ENCODE peak calls at places on chromosomes 3 and 15, in nine cellular contexts. One of them, this sample, is unnamed.

GRCh38 chr15:76460871-76461270 is 124.3 kb downstream of the ISL2 start:
- DNase-seq in KG1: no peak
- DNase-seq in activated CD4-positive, alpha-beta T cell treated with anti-CD3 and anti-CD28 coated beads, Interleukin-2, amount 50 U/mL, for 1 hour: no peak
- DNase-seq in stromal cell of bone marrow: no peak
- DNase-seq in MV-4-11: no peak
- DNase-seq in HAP-1: no peak
- DNase-seq in NCI-H1092 treated with DMSO at 0.1 percent for 48 hours: no peak
- DNase-seq in NCI-H1417: no peak
- DNase-seq in aorta: no peak
- DNase-seq in this sample: no peak

GRCh38 chr15:69675727-69676126 is 223.1 kb downstream of the RPLP1 start:
- DNase-seq in KG1: no peak
- DNase-seq in aorta: no peak
- DNase-seq in MV-4-11: no peak
- DNase-seq in stromal cell of bone marrow: no peak
- DNase-seq in HAP-1: no peak
- DNase-seq in NCI-H1092 treated with DMSO at 0.1 percent for 48 hours: no peak
- DNase-seq in activated CD4-positive, alpha-beta T cell treated with anti-CD3 and anti-CD28 coated beads, Interleukin-2, amount 50 U/mL, for 1 hour: no peak
- DNase-seq in NCI-H1417: no peak
- DNase-seq in this sample: no peak

GRCh38 chr3:43104039-43104438 is 1.8 kb downstream of the POMGNT2 start:
- DNase-seq in KG1: no peak
- DNase-seq in HAP-1: no peak
- DNase-seq in stromal cell of bone marrow: no peak
- DNase-seq in NCI-H1092 treated with DMSO at 0.1 percent for 48 hours: no peak
- DNase-seq in aorta: no peak
- DNase-seq in NCI-H1417: no peak
- DNase-seq in activated CD4-positive, alpha-beta T cell treated with anti-CD3 and anti-CD28 coated beads, Interleukin-2, amount 50 U/mL, for 1 hour: no peak
- DNase-seq in MV-4-11: no peak
- DNase-seq in this sample: no peak

GRCh38 chr3:71581451-71581980 is 2.0 kb downstream of the FOXP1 start:
- DNase-seq in MV-4-11: no peak
- DNase-seq in HAP-1: peak; percentile 60
- DNase-seq in activated CD4-positive, alpha-beta T cell treated with anti-CD3 and anti-CD28 coated beads, Interleukin-2, amount 50 U/mL, for 1 hour: peak; percentile 29
- DNase-seq in stromal cell of bone marrow: no peak
- DNase-seq in NCI-H1092 treated with DMSO at 0.1 percent for 48 hours: no peak
- DNase-seq in aorta: peak; percentile 70
- DNase-seq in NCI-H1417: peak; percentile 38
- DNase-seq in KG1: no peak
- DNase-seq in this sample: peak; percentile 34

GRCh38 chr3:120425877-120426276 is 24.9 kb downstream of the FSTL1 start:
- DNase-seq in NCI-H1417: no peak
- DNase-seq in KG1: no peak
- DNase-seq in stromal cell of bone marrow: peak; percentile 79
- DNase-seq in MV-4-11: no peak
- DNase-seq in aorta: peak; percentile 72
- DNase-seq in HAP-1: no peak
- DNase-seq in NCI-H1092 treated with DMSO at 0.1 percent for 48 hours: no peak
- DNase-seq in activated CD4-positive, alpha-beta T cell treated with anti-CD3 and anti-CD28 coated beads, Interleukin-2, amount 50 U/mL, for 1 hour: no peak
- DNase-seq in this sample: no peak

GRCh38 chr3:39121626-39122025 is 14.1 kb downstream of the TTC21A start:
- DNase-seq in stromal cell of bone marrow: no peak
- DNase-seq in KG1: peak; percentile 16
- DNase-seq in aorta: no peak
- DNase-seq in activated CD4-positive, alpha-beta T cell treated with anti-CD3 and anti-CD28 coated beads, Interleukin-2, amount 50 U/mL, for 1 hour: no peak
- DNase-seq in HAP-1: no peak
- DNase-seq in NCI-H1092 treated with DMSO at 0.1 percent for 48 hours: no peak
- DNase-seq in MV-4-11: peak; percentile 54
- DNase-seq in NCI-H1417: no peak
- DNase-seq in this sample: no peak

GRCh38 chr3:19901337-19901736 is 32.7 kb downstream of the EFHB start:
- DNase-seq in MV-4-11: peak; percentile 5
- DNase-seq in stromal cell of bone marrow: no peak
- DNase-seq in HAP-1: no peak
- DNase-seq in NCI-H1092 treated with DMSO at 0.1 percent for 48 hours: no peak
- DNase-seq in NCI-H1417: no peak
- DNase-seq in KG1: no peak
- DNase-seq in aorta: no peak
- DNase-seq in activated CD4-positive, alpha-beta T cell treated with anti-CD3 and anti-CD28 coated beads, Interleukin-2, amount 50 U/mL, for 1 hour: no peak
- DNase-seq in this sample: no peak

GRCh38 chr3:67044295-67044694 is 46.2 kb downstream of the KBTBD8 start:
- DNase-seq in MV-4-11: no peak
- DNase-seq in NCI-H1092 treated with DMSO at 0.1 percent for 48 hours: no peak
- DNase-seq in stromal cell of bone marrow: peak; percentile 2
- DNase-seq in NCI-H1417: no peak
- DNase-seq in activated CD4-positive, alpha-beta T cell treated with anti-CD3 and anti-CD28 coated beads, Interleukin-2, amount 50 U/mL, for 1 hour: no peak
- DNase-seq in KG1: no peak
- DNase-seq in aorta: no peak
- DNase-seq in HAP-1: no peak
- DNase-seq in this sample: no peak

GRCh38 chr15:87268675-87269074 is 987.9 kb downstream of the NTRK3 start:
- DNase-seq in NCI-H1417: no peak
- DNase-seq in NCI-H1092 treated with DMSO at 0.1 percent for 48 hours: no peak
- DNase-seq in stromal cell of bone marrow: no peak
- DNase-seq in aorta: no peak
- DNase-seq in HAP-1: no peak
- DNase-seq in activated CD4-positive, alpha-beta T cell treated with anti-CD3 and anti-CD28 coated beads, Interleukin-2, amount 50 U/mL, for 1 hour: no peak
- DNase-seq in KG1: no peak
- DNase-seq in MV-4-11: no peak
- DNase-seq in this sample: no peak

GRCh38 chr3:104825116-104825515 is 541.6 kb upstream of the ALCAM start:
- DNase-seq in MV-4-11: no peak
- DNase-seq in HAP-1: no peak
- DNase-seq in stromal cell of bone marrow: no peak
- DNase-seq in NCI-H1417: peak; percentile 3
- DNase-seq in aorta: no peak
- DNase-seq in KG1: no peak
- DNase-seq in activated CD4-positive, alpha-beta T cell treated with anti-CD3 and anti-CD28 coated beads, Interleukin-2, amount 50 U/mL, for 1 hour: no peak
- DNase-seq in NCI-H1092 treated with DMSO at 0.1 percent for 48 hours: peak; percentile 45
- DNase-seq in this sample: no peak

GRCh38 chr3:18559323-18559972 is 134.3 kb upstream of the SATB1 start:
- DNase-seq in stromal cell of bone marrow: no peak
- DNase-seq in HAP-1: peak; percentile 49
- DNase-seq in aorta: no peak
- DNase-seq in MV-4-11: no peak
- DNase-seq in activated CD4-positive, alpha-beta T cell treated with anti-CD3 and anti-CD28 coated beads, Interleukin-2, amount 50 U/mL, for 1 hour: peak; percentile 16
- DNase-seq in NCI-H1417: peak; percentile 47
- DNase-seq in NCI-H1092 treated with DMSO at 0.1 percent for 48 hours: peak; percentile 24
- DNase-seq in KG1: peak; percentile 32
- DNase-seq in this sample: peak; percentile 32

GRCh38 chr3:154095832-154096421 is 25.3 kb upstream of the ARHGEF26 start:
- DNase-seq in KG1: no peak
- DNase-seq in stromal cell of bone marrow: peak; percentile 12
- DNase-seq in activated CD4-positive, alpha-beta T cell treated with anti-CD3 and anti-CD28 coated beads, Interleukin-2, amount 50 U/mL, for 1 hour: no peak
- DNase-seq in aorta: no peak
- DNase-seq in NCI-H1417: no peak
- DNase-seq in HAP-1: no peak
- DNase-seq in NCI-H1092 treated with DMSO at 0.1 percent for 48 hours: peak; percentile 9
- DNase-seq in MV-4-11: peak; percentile 4
- DNase-seq in this sample: no peak

GRCh38 chr3:70989174-70989573 is 594.4 kb downstream of the FOXP1 start:
- DNase-seq in NCI-H1092 treated with DMSO at 0.1 percent for 48 hours: no peak
- DNase-seq in activated CD4-positive, alpha-beta T cell treated with anti-CD3 and anti-CD28 coated beads, Interleukin-2, amount 50 U/mL, for 1 hour: no peak
- DNase-seq in MV-4-11: no peak
- DNase-seq in aorta: no peak
- DNase-seq in KG1: no peak
- DNase-seq in HAP-1: no peak
- DNase-seq in stromal cell of bone marrow: peak; percentile 64
- DNase-seq in NCI-H1417: no peak
- DNase-seq in this sample: no peak

GRCh38 chr3:116579843-116580242 is 129.7 kb upstream of the TUSC7 start:
- DNase-seq in HAP-1: peak; percentile 21
- DNase-seq in KG1: no peak
- DNase-seq in MV-4-11: no peak
- DNase-seq in NCI-H1092 treated with DMSO at 0.1 percent for 48 hours: no peak
- DNase-seq in NCI-H1417: no peak
- DNase-seq in activated CD4-positive, alpha-beta T cell treated with anti-CD3 and anti-CD28 coated beads, Interleukin-2, amount 50 U/mL, for 1 hour: no peak
- DNase-seq in stromal cell of bone marrow: peak; percentile 0
- DNase-seq in aorta: no peak
- DNase-seq in this sample: no peak

GRCh38 chr3:154792828-154793227 is 287.3 kb upstream of the MME start:
- DNase-seq in NCI-H1417: no peak
- DNase-seq in stromal cell of bone marrow: no peak
- DNase-seq in aorta: no peak
- DNase-seq in KG1: no peak
- DNase-seq in HAP-1: no peak
- DNase-seq in activated CD4-positive, alpha-beta T cell treated with anti-CD3 and anti-CD28 coated beads, Interleukin-2, amount 50 U/mL, for 1 hour: no peak
- DNase-seq in MV-4-11: no peak
- DNase-seq in NCI-H1092 treated with DMSO at 0.1 percent for 48 hours: no peak
- DNase-seq in this sample: no peak

GRCh38 chr3:195221876-195222617 is 48.9 kb downstream of the XXYLT1 start:
- DNase-seq in NCI-H1092 treated with DMSO at 0.1 percent for 48 hours: no peak
- DNase-seq in NCI-H1417: no peak
- DNase-seq in activated CD4-positive, alpha-beta T cell treated with anti-CD3 and anti-CD28 coated beads, Interleukin-2, amount 50 U/mL, for 1 hour: no peak
- DNase-seq in stromal cell of bone marrow: no peak
- DNase-seq in aorta: no peak
- DNase-seq in KG1: no peak
- DNase-seq in MV-4-11: no peak
- DNase-seq in HAP-1: no peak
- DNase-seq in this sample: no peak

GRCh38 chr3:189937302-189938255 is 183.1 kb downstream of the P3H2 start:
- DNase-seq in KG1: no peak
- DNase-seq in activated CD4-positive, alpha-beta T cell treated with anti-CD3 and anti-CD28 coated beads, Interleukin-2, amount 50 U/mL, for 1 hour: no peak
- DNase-seq in MV-4-11: no peak
- DNase-seq in aorta: no peak
- DNase-seq in stromal cell of bone marrow: peak; percentile 92
- DNase-seq in NCI-H1092 treated with DMSO at 0.1 percent for 48 hours: no peak
- DNase-seq in NCI-H1417: no peak
- DNase-seq in HAP-1: no peak
- DNase-seq in this sample: no peak

GRCh38 chr15:58179741-58180381 is 41.7 kb downstream of the AQP9 start:
- DNase-seq in MV-4-11: no peak
- DNase-seq in aorta: no peak
- DNase-seq in activated CD4-positive, alpha-beta T cell treated with anti-CD3 and anti-CD28 coated beads, Interleukin-2, amount 50 U/mL, for 1 hour: no peak
- DNase-seq in NCI-H1417: no peak
- DNase-seq in HAP-1: no peak
- DNase-seq in stromal cell of bone marrow: no peak
- DNase-seq in NCI-H1092 treated with DMSO at 0.1 percent for 48 hours: no peak
- DNase-seq in KG1: no peak
- DNase-seq in this sample: no peak

GRCh38 chr3:140022061-140022781 is 87.2 kb downstream of the CLSTN2 start:
- DNase-seq in MV-4-11: no peak
- DNase-seq in NCI-H1417: no peak
- DNase-seq in aorta: peak; percentile 64
- DNase-seq in KG1: no peak
- DNase-seq in HAP-1: no peak
- DNase-seq in stromal cell of bone marrow: no peak
- DNase-seq in activated CD4-positive, alpha-beta T cell treated with anti-CD3 and anti-CD28 coated beads, Interleukin-2, amount 50 U/mL, for 1 hour: no peak
- DNase-seq in NCI-H1092 treated with DMSO at 0.1 percent for 48 hours: peak; percentile 46
- DNase-seq in this sample: no peak

GRCh38 chr3:186915808-186916796 is 14.2 kb upstream of the ST6GAL1 start:
- DNase-seq in KG1: no peak
- DNase-seq in stromal cell of bone marrow: no peak
- DNase-seq in NCI-H1417: peak; percentile 42
- DNase-seq in activated CD4-positive, alpha-beta T cell treated with anti-CD3 and anti-CD28 coated beads, Interleukin-2, amount 50 U/mL, for 1 hour: no peak
- DNase-seq in aorta: no peak
- DNase-seq in HAP-1: no peak
- DNase-seq in NCI-H1092 treated with DMSO at 0.1 percent for 48 hours: no peak
- DNase-seq in MV-4-11: peak; percentile 71
- DNase-seq in this sample: peak; percentile 43

GRCh38 chr15:91537868-91538267 is 315.6 kb upstream of the SLCO3A1 start:
- DNase-seq in MV-4-11: no peak
- DNase-seq in stromal cell of bone marrow: no peak
- DNase-seq in aorta: no peak
- DNase-seq in KG1: no peak
- DNase-seq in activated CD4-positive, alpha-beta T cell treated with anti-CD3 and anti-CD28 coated beads, Interleukin-2, amount 50 U/mL, for 1 hour: no peak
- DNase-seq in NCI-H1417: no peak
- DNase-seq in HAP-1: no peak
- DNase-seq in NCI-H1092 treated with DMSO at 0.1 percent for 48 hours: peak; percentile 45
- DNase-seq in this sample: no peak

GRCh38 chr3:124014366-124014942 is 22.5 kb upstream of the ROPN1 start:
- DNase-seq in NCI-H1092 treated with DMSO at 0.1 percent for 48 hours: no peak
- DNase-seq in NCI-H1417: no peak
- DNase-seq in aorta: peak; percentile 61
- DNase-seq in activated CD4-positive, alpha-beta T cell treated with anti-CD3 and anti-CD28 coated beads, Interleukin-2, amount 50 U/mL, for 1 hour: no peak
- DNase-seq in HAP-1: no peak
- DNase-seq in KG1: no peak
- DNase-seq in stromal cell of bone marrow: peak; percentile 27
- DNase-seq in MV-4-11: no peak
- DNase-seq in this sample: no peak

GRCh38 chr15:40743921-40744809 is 10.9 kb downstream of the RMDN3 start:
- DNase-seq in NCI-H1092 treated with DMSO at 0.1 percent for 48 hours: no peak
- DNase-seq in HAP-1: no peak
- DNase-seq in MV-4-11: peak; percentile 80
- DNase-seq in KG1: no peak
- DNase-seq in NCI-H1417: no peak
- DNase-seq in activated CD4-positive, alpha-beta T cell treated with anti-CD3 and anti-CD28 coated beads, Interleukin-2, amount 50 U/mL, for 1 hour: peak; percentile 53
- DNase-seq in aorta: peak; percentile 53
- DNase-seq in stromal cell of bone marrow: peak; percentile 61
- DNase-seq in this sample: peak; percentile 85

GRCh38 chr3:46031747-46032146 is 4.5 kb upstream of the XCR1 start:
- DNase-seq in NCI-H1417: no peak
- DNase-seq in NCI-H1092 treated with DMSO at 0.1 percent for 48 hours: no peak
- DNase-seq in KG1: no peak
- DNase-seq in aorta: no peak
- DNase-seq in stromal cell of bone marrow: no peak
- DNase-seq in activated CD4-positive, alpha-beta T cell treated with anti-CD3 and anti-CD28 coated beads, Interleukin-2, amount 50 U/mL, for 1 hour: no peak
- DNase-seq in HAP-1: no peak
- DNase-seq in MV-4-11: no peak
- DNase-seq in this sample: no peak

GRCh38 chr3:188383763-188384162 is 229.8 kb downstream of the LPP start:
- DNase-seq in KG1: no peak
- DNase-seq in NCI-H1417: no peak
- DNase-seq in NCI-H1092 treated with DMSO at 0.1 percent for 48 hours: no peak
- DNase-seq in HAP-1: no peak
- DNase-seq in aorta: no peak
- DNase-seq in stromal cell of bone marrow: no peak
- DNase-seq in activated CD4-positive, alpha-beta T cell treated with anti-CD3 and anti-CD28 coated beads, Interleukin-2, amount 50 U/mL, for 1 hour: no peak
- DNase-seq in MV-4-11: no peak
- DNase-seq in this sample: no peak

GRCh38 chr3:154244644-154245043 is 79.6 kb downstream of the DHX36 start:
- DNase-seq in KG1: no peak
- DNase-seq in NCI-H1092 treated with DMSO at 0.1 percent for 48 hours: no peak
- DNase-seq in NCI-H1417: no peak
- DNase-seq in HAP-1: no peak
- DNase-seq in stromal cell of bone marrow: peak; percentile 32
- DNase-seq in activated CD4-positive, alpha-beta T cell treated with anti-CD3 and anti-CD28 coated beads, Interleukin-2, amount 50 U/mL, for 1 hour: no peak
- DNase-seq in MV-4-11: peak; percentile 40
- DNase-seq in aorta: no peak
- DNase-seq in this sample: no peak

GRCh38 chr3:50237754-50238548 is 1.9 kb downstream of the GNAI2 start:
- DNase-seq in KG1: peak; percentile 63
- DNase-seq in MV-4-11: peak; percentile 77
- DNase-seq in stromal cell of bone marrow: peak; percentile 71
- DNase-seq in activated CD4-positive, alpha-beta T cell treated with anti-CD3 and anti-CD28 coated beads, Interleukin-2, amount 50 U/mL, for 1 hour: peak; percentile 82
- DNase-seq in aorta: peak; percentile 96
- DNase-seq in HAP-1: peak; percentile 84
- DNase-seq in NCI-H1417: peak; percentile 43
- DNase-seq in NCI-H1092 treated with DMSO at 0.1 percent for 48 hours: peak; percentile 47
- DNase-seq in this sample: peak; percentile 96

GRCh38 chr3:31960793-31961431 is 20.1 kb downstream of the OSBPL10 start:
- DNase-seq in NCI-H1417: no peak
- DNase-seq in MV-4-11: no peak
- DNase-seq in HAP-1: peak; percentile 29
- DNase-seq in stromal cell of bone marrow: no peak
- DNase-seq in activated CD4-positive, alpha-beta T cell treated with anti-CD3 and anti-CD28 coated beads, Interleukin-2, amount 50 U/mL, for 1 hour: no peak
- DNase-seq in NCI-H1092 treated with DMSO at 0.1 percent for 48 hours: no peak
- DNase-seq in KG1: no peak
- DNase-seq in aorta: no peak
- DNase-seq in this sample: no peak

GRCh38 chr15:89792106-89792805 is 16.1 kb downstream of the MESP2 start:
- DNase-seq in MV-4-11: no peak
- DNase-seq in aorta: peak; percentile 38
- DNase-seq in HAP-1: no peak
- DNase-seq in activated CD4-positive, alpha-beta T cell treated with anti-CD3 and anti-CD28 coated beads, Interleukin-2, amount 50 U/mL, for 1 hour: no peak
- DNase-seq in NCI-H1417: no peak
- DNase-seq in KG1: no peak
- DNase-seq in stromal cell of bone marrow: no peak
- DNase-seq in NCI-H1092 treated with DMSO at 0.1 percent for 48 hours: no peak
- DNase-seq in this sample: no peak

GRCh38 chr3:128416578-128417150 is 50.0 kb downstream of the DNAJB8 start:
- DNase-seq in stromal cell of bone marrow: peak; percentile 21
- DNase-seq in aorta: no peak
- DNase-seq in KG1: no peak
- DNase-seq in activated CD4-positive, alpha-beta T cell treated with anti-CD3 and anti-CD28 coated beads, Interleukin-2, amount 50 U/mL, for 1 hour: peak; percentile 7
- DNase-seq in NCI-H1417: no peak
- DNase-seq in MV-4-11: peak; percentile 92
- DNase-seq in NCI-H1092 treated with DMSO at 0.1 percent for 48 hours: no peak
- DNase-seq in HAP-1: no peak
- DNase-seq in this sample: no peak

GRCh38 chr3:83002869-83003445 is 1241.5 kb upstream of the GBE1 start:
- DNase-seq in HAP-1: no peak
- DNase-seq in NCI-H1417: peak; percentile 3
- DNase-seq in NCI-H1092 treated with DMSO at 0.1 percent for 48 hours: peak; percentile 23
- DNase-seq in aorta: no peak
- DNase-seq in MV-4-11: no peak
- DNase-seq in stromal cell of bone marrow: no peak
- DNase-seq in activated CD4-positive, alpha-beta T cell treated with anti-CD3 and anti-CD28 coated beads, Interleukin-2, amount 50 U/mL, for 1 hour: no peak
- DNase-seq in KG1: no peak
- DNase-seq in this sample: no peak